ENCODE peak calls at places on chromosomes 3 and 15, in five cellular contexts. X is neural progenitor cell; J is lower lobe of right lung; A is naive thymus-derived CD4-positive, alpha-beta T cell; E is body of pancreas. Y is an unnamed sample.
A peak's percentile ranks its signal among the peaks of the same experiment; 100 is the strongest.

GRCh38 chr15:45123397-45123796 is 6.3 kb downstream of the DUOXA1 start:
- DNase-seq in X (no peak), J (peak; percentile 43), A (no peak), E (no peak), Y (no peak)

GRCh38 chr15:31300208-31300661 is 26.4 kb upstream of the KLF13 start:
- DNase-seq in X (no peak), J (no peak), A (no peak), E (peak; percentile 45), Y (peak; percentile 3)

GRCh38 chr3:197027151-197027895 is 2.3 kb downstream of the MELTF start:
- DNase-seq in X (no peak), J (no peak), A (no peak), E (no peak), Y (no peak)

GRCh38 chr3:134048278-134048996 is 18.7 kb upstream of the SLCO2A1 start:
- DNase-seq in X (no peak), J (no peak), A (no peak), E (no peak), Y (no peak)

GRCh38 chr3:42256135-42256819 is 9.7 kb downstream of the CCK start:
- DNase-seq in X (no peak), J (no peak), A (no peak), E (no peak), Y (no peak)

GRCh38 chr3:134753999-134754742 is 40.9 kb upstream of the EPHB1 start:
- DNase-seq in X (no peak), J (no peak), A (no peak), E (no peak), Y (no peak)

GRCh38 chr3:19147905-19148767 is at the start of gene KCNH8:
- DNase-seq in X (peak; percentile 66), J (no peak), A (peak; percentile 16), E (peak; percentile 51), Y (peak; percentile 7)

GRCh38 chr15:63050737-63051700 is 8.5 kb downstream of the TPM1 start:
- DNase-seq in X (no peak), J (no peak), A (no peak), E (no peak), Y (no peak)

GRCh38 chr15:50128266-50128665 is 9.2 kb upstream of the ATP8B4 start:
- DNase-seq in X (no peak), J (peak; percentile 74), A (no peak), E (peak; percentile 79), Y (no peak)

GRCh38 chr3:12963184-12963868 is 109.9 kb downstream of the IQSEC1 start:
- DNase-seq in X (no peak), J (no peak), A (no peak), E (no peak), Y (no peak)

GRCh38 chr3:52429779-52430415 is 15.0 kb downstream of the SEMA3G start:
- DNase-seq in X (no peak), J (no peak), A (no peak), E (no peak), Y (no peak)

GRCh38 chr15:90471126-90471525 is 58.6 kb upstream of the CRTC3 start:
- DNase-seq in X (no peak), J (no peak), A (no peak), E (no peak), Y (no peak)
- H3K36me3 ChIP-seq in X (no peaks in the 10 kb centered on the region), J (peaks cover 98% of the 10 kb centered on the region), A (peaks cover 12% of the 10 kb centered on the region), E (peaks cover 28% of the 10 kb centered on the region), Y (peaks cover 79% of the 10 kb centered on the region)

GRCh38 chr3:191362524-191363090 is 32.3 kb upstream of the UTS2B start:
- DNase-seq in X (no peak), J (no peak), A (no peak), E (no peak), Y (no peak)

GRCh38 chr3:191360620-191361019 is 30.3 kb upstream of the UTS2B start:
- DNase-seq in X (no peak), J (no peak), A (no peak), E (no peak), Y (no peak)

GRCh38 chr3:191363221-191363620 is 32.9 kb upstream of the UTS2B start:
- DNase-seq in X (no peak), J (no peak), A (no peak), E (no peak), Y (no peak)

GRCh38 chr3:191361456-191361855 is 31.1 kb upstream of the UTS2B start:
- DNase-seq in X (peak; percentile 53), J (no peak), A (no peak), E (no peak), Y (no peak)

GRCh38 chr3:191362036-191362435 is 31.7 kb upstream of the UTS2B start:
- DNase-seq in X (no peak), J (peak; percentile 35), A (no peak), E (no peak), Y (no peak)
- H3K36me3 ChIP-seq in X (peaks cover 4% of the 10 kb centered on the region), J (peaks cover 68% of the 10 kb centered on the region), A (no peaks in the 10 kb centered on the region), E (peaks cover 12% of the 10 kb centered on the region), Y (no peaks in the 10 kb centered on the region)

DNA sequence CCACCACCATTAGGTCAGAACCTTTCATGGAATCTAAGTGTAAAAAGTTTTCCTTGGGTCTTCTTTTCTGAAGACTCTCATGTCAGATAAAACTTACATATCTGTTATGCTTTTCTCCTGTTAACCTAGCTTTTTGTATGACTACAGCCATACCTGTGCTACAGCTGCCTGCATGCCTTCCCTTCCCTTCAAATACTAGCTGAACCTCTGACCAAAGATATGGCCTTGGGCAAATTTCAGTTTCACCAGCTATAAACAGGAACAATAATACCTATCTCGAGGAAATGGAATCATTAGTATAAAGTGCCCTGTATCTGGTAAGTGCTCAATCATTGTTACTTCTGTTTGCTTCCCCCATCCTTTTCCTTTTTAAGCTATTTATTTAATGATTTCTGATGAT is 25.0 kb downstream of the GLB1 start:
- DNase-seq in X (no peak), J (no peak), A (no peak), E (no peak), Y (no peak)
- H3K36me3 ChIP-seq in X (no peaks in the 10 kb centered on the region), J (peaks cover 49% of the 10 kb centered on the region), A (no peaks in the 10 kb centered on the region), E (no peaks in the 10 kb centered on the region), Y (peaks cover 43% of the 10 kb centered on the region)

DNA sequence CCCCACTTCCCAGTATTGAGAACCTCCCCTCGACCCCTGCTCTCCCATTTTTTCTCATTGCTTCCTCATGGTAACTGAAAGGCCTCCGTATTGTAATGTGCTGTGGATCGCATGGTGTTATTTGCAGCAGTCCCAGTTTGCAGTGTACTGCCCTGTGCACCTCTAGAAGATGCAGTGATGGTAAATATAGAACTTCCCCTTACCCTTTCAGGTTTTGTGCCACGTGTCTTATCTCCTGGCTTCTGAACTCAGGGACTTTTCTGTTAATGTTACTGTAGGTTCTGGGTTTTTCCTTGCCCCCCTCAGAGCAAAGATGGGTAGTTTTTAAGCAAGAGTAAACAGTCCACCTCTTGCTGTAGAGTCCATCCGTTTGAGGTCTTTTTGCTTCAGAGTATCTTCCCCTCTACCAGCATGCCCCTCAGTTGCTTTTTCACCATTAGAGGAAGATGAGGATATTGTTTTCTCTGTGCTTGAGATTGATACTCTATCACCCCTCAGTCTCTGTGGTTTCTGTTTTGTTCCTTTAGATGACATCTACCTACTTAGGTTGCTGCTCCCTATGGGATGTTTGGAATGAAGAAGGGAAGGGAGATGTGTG is 22.4 kb downstream of the CHD2 start:
- DNase-seq in X (no peak), J (no peak), A (no peak), E (no peak), Y (no peak)
- H3K36me3 ChIP-seq in X (peaks cover 24% of the 10 kb centered on the region), J (peaks cover 48% of the 10 kb centered on the region), A (peaks cover 14% of the 10 kb centered on the region), E (peaks cover 6% of the 10 kb centered on the region), Y (peaks cover 89% of the 10 kb centered on the region)

GRCh38 chr3:70982274-70982673 is 601.3 kb downstream of the FOXP1 start:
- DNase-seq in X (no peak), J (no peak), A (no peak), E (no peak), Y (no peak)

GRCh38 chr3:70979983-70980645 is 603.4 kb downstream of the FOXP1 start:
- DNase-seq in X (no peak), J (no peak), A (no peak), E (no peak), Y (no peak)

GRCh38 chr3:70982700-70983140 is 600.8 kb downstream of the FOXP1 start:
- DNase-seq in X (peak; percentile 52), J (no peak), A (no peak), E (peak; percentile 42), Y (no peak)

GRCh38 chr3:70981252-70981933 is 602.1 kb downstream of the FOXP1 start:
- DNase-seq in X (peak; percentile 53), J (no peak), A (no peak), E (no peak), Y (no peak)

DNA sequence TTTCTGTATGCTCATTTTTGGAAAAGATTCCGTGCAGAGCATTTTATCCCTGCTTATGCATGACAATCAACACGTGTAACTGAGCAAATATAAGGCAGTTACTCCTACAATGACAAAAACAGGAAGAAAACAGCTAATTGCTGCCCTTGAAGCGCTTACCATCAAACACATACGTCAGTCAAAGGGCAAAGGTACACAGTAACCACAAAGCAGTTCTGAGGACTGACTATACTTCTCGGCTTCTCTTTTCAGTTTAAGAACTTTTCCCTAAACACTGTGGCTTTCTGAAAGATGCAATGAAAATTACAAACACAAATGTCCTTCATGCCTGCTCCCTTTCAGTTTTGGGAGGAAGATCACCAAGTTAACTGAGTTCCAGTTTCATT is 602.9 kb downstream of the FOXP1 start:
- DNase-seq in X (no peak), J (no peak), A (peak; percentile 54), E (no peak), Y (peak; percentile 12)
- H3K36me3 ChIP-seq in X (peaks cover 12% of the 10 kb centered on the region), J (peaks cover 54% of the 10 kb centered on the region), A (peaks cover 29% of the 10 kb centered on the region), E (peaks cover 19% of the 10 kb centered on the region), Y (peaks cover 84% of the 10 kb centered on the region)

GRCh38 chr3:11556851-11557644 is 86.7 kb downstream of the VGLL4 start:
- DNase-seq in X (no peak), J (peak; percentile 37), A (no peak), E (peak; percentile 42), Y (no peak)
- H3K36me3 ChIP-seq in X (no peaks in the 10 kb centered on the region), J (peaks cover 49% of the 10 kb centered on the region), A (peaks cover 6% of the 10 kb centered on the region), E (no peaks in the 10 kb centered on the region), Y (peaks cover 92% of the 10 kb centered on the region)

Y was measured in DND-41.